ENCODE peak calls at places on chromosomes 12 and 14, in ten cellular contexts. I, D, H, Z, W, U, K, J, N and E are unnamed samples.
A peak's percentile ranks its signal among the peaks of the same experiment; 100 is the strongest.

GRCh38 chr12:42129595-42130204 is 15.0 kb downstream of the GXYLT1 start:
- DNase-seq in N (no peak), H (peak; percentile 55), J (peak; percentile 6), W (no peak), I (no peak), D (peak; percentile 89), K (peak; percentile 55), U (no peak), Z (no peak), E (peak; percentile 27)

GRCh38 chr12:1918875-1919236 is 404 bp upstream of the CACNA2D4 start:
- DNase-seq in J (no peak), H (no peak), D (no peak), W (no peak), U (no peak), Z (peak; percentile 43), K (no peak), N (no peak), I (peak; percentile 41), E (no peak)

GRCh38 chr14:35285168-35285990 is 6.8 kb upstream of the PSMA6 start:
- DNase-seq in D (no peak), N (no peak), U (no peak), H (no peak), K (no peak), J (no peak), I (no peak), Z (no peak), W (no peak), E (no peak)

GRCh38 chr14:24339284-24340151 is at the start of gene RIPK3:
- DNase-seq in I (no peak), Z (peak; percentile 66), U (peak; percentile 65), J (no peak), D (no peak), K (peak; percentile 53), H (no peak), W (no peak), N (no peak), E (no peak)

GRCh38 chr12:6942331-6942665 is 1.3 kb upstream of the RNU7-1 start:
- DNase-seq in I (no peak), W (no peak), N (no peak), H (no peak), J (no peak), D (peak; percentile 21), Z (no peak), K (no peak), U (no peak), E (no peak)

GRCh38 chr12:57151741-57152407 is 4.5 kb upstream of the LRP1-AS start:
- DNase-seq in D (peak; percentile 35), J (no peak), H (peak; percentile 46), I (peak; percentile 84), U (no peak), W (no peak), N (peak; percentile 70), Z (peak; percentile 86), K (peak; percentile 84), E (no peak)

GRCh38 chr12:91926810-91927209 is 218.8 kb downstream of the BTG1 start:
- DNase-seq in I (no peak), Z (no peak), H (peak; percentile 43), W (no peak), U (no peak), N (peak; percentile 54), K (peak; percentile 37), J (no peak), D (no peak), E (peak; percentile 12)

GRCh38 chr12:73798523-73798922 is 739.1 kb upstream of the ATXN7L3B start:
- DNase-seq in J (no peak), I (no peak), K (no peak), Z (no peak), W (no peak), U (no peak), N (no peak), D (no peak), H (no peak), E (no peak)

GRCh38 chr14:104795781-104796681 is 483 bp upstream of the AKT1 start:
- DNase-seq in H (peak; percentile 52), I (no peak), K (peak; percentile 94), J (peak; percentile 41), Z (peak; percentile 74), N (no peak), W (no peak), U (peak; percentile 59), D (peak; percentile 49), E (peak; percentile 50)